ENCODE peak calls at places on chromosomes 6 and 20, in seven cellular contexts. O is left colon, A is astrocyte of the spinal cord, H is tibial nerve, D is neuronal stem cell, K is T-helper 2 cell, C is GM03348. X is an unnamed sample.

GRCh38 chr6:85677243-85677956 is 34.7 kb upstream of the SYNCRIP start:
- DNase-seq in C (no peak), A (peak), O (no peak), D (no peak), H (no peak), K (peak), X (no peak)

GRCh38 chr6:53431704-53432103 is 83.0 kb upstream of the ELOVL5 start:
- DNase-seq in D (no peak), C (no peak), K (no peak), A (no peak), O (no peak), H (no peak), X (no peak)

GRCh38 chr6:11460001-11460668 is 77.4 kb upstream of the TMEM170B start:
- DNase-seq in O (peak), K (peak), D (no peak), C (peak), H (no peak), A (peak), X (no peak)

GRCh38 chr6:170344631-170345576 is 38.3 kb downstream of the FAM120B start:
- DNase-seq in C (peak), K (peak), H (no peak), D (no peak), A (peak), O (no peak), X (no peak)

GRCh38 chr6:97915537-97915936 is 632.5 kb upstream of the MMS22L start:
- DNase-seq in A (no peak), D (no peak), H (no peak), K (no peak), O (no peak), C (no peak), X (no peak)

GRCh38 chr6:30067460-30068139 is 602 bp downstream of the PPP1R11 start:
- DNase-seq in O (no peak), H (peak), C (no peak), A (no peak), D (no peak), K (no peak), X (no peak)

GRCh38 chr20:52493177-52493711 is 301.7 kb upstream of the ZFP64 start:
- DNase-seq in H (no peak), K (no peak), A (peak), D (no peak), C (peak), O (no peak), X (no peak)

GRCh38 chr6:49336514-49337131 is 126.4 kb downstream of the MMUT start:
- DNase-seq in O (peak), A (no peak), D (no peak), K (no peak), C (no peak), H (no peak), X (no peak)

GRCh38 chr20:7355056-7355455 is 585.2 kb downstream of the HAO1 start:
- DNase-seq in K (no peak), D (no peak), H (no peak), O (no peak), A (no peak), C (no peak), X (no peak)

GRCh38 chr6:47235964-47236760 is 73.5 kb downstream of the TNFRSF21 start:
- DNase-seq in C (no peak), H (no peak), A (no peak), O (peak), K (no peak), D (no peak), X (no peak)

GRCh38 chr6:122775975-122776374 is 3.5 kb upstream of the FABP7 start:
- DNase-seq in A (no peak), O (no peak), K (no peak), C (no peak), H (no peak), D (no peak), X (no peak)

X was measured in T-helper 9 cell.